ENCODE peak calls at places on chromosomes 4 and X, in ten cellular contexts. W is AG04449; S is Jurkat, Clone E6-1; T is left cardiac atrium; G is right cardiac atrium; H is hepatocyte; X is stimulated activated naive CD8-positive, alpha-beta T cell treated with anti-CD3 and anti-CD28 coated beads, Interleukin-15, amount 100 ng/mL, for 72 hours; N is effector memory CD8-positive, alpha-beta T cell; I is NCI-H1092 treated with DMSO at 0.1 percent for 48 hours; A is NCI-H82. D is an unnamed sample.

GRCh38 chr4:1371151-1371830 is 24.3 kb downstream of the UVSSA start:
- DNase-seq in W (no peak), S (no peak), T (no peak), G (no peak), H (no peak), X (no peak), N (no peak), I (no peak), A (no peak), D (no peak)

GRCh38 chr4:153541426-153542096 is 75.4 kb downstream of the TMEM131L start:
- DNase-seq in W (peak; percentile 82), S (no peak), T (no peak), G (no peak), H (no peak), X (peak; percentile 33), N (no peak), I (no peak), A (no peak), D (no peak)

GRCh38 chr4:15569746-15570145 is 85.4 kb downstream of the FBXL5 start:
- DNase-seq in W (no peak), S (no peak), T (no peak), G (no peak), H (no peak), X (no peak), N (no peak), I (no peak), A (no peak), D (no peak)

GRCh38 chr4:157096439-157096838 is 20.5 kb downstream of the GLRB start:
- DNase-seq in W (no peak), S (no peak), T (no peak), G (no peak), H (no peak), X (no peak), N (no peak), I (no peak), A (no peak), D (no peak)

GRCh38 chr4:84681488-84682274 is 98.8 kb downstream of the CDS1 start:
- DNase-seq in W (peak; percentile 67), S (no peak), T (no peak), G (no peak), H (peak; percentile 32), X (no peak), N (no peak), I (no peak), A (no peak), D (no peak)

GRCh38 chr4:111043286-111043685 is 420.4 kb upstream of the PITX2 start:
- DNase-seq in W (no peak), S (no peak), T (no peak), G (no peak), H (no peak), X (no peak), N (no peak), I (no peak), A (no peak), D (no peak)

GRCh38 chrX:155662297-155662696 is 49.5 kb upstream of the TMLHE start:
- DNase-seq in W (no peak), S (no peak), T (no peak), G (no peak), H (no peak), X (no peak), N (no peak), I (peak; percentile 3), A (peak; percentile 3), D (no peak)

GRCh38 chr4:132614682-132615081 is 534.4 kb upstream of the PCDH10 start:
- DNase-seq in W (no peak), S (no peak), T (no peak), G (no peak), H (no peak), X (no peak), N (no peak), I (peak; percentile 8), A (no peak), D (no peak)

GRCh38 chr4:108825737-108826136 is 62.9 kb upstream of the ETNPPL start:
- DNase-seq in W (no peak), S (no peak), T (no peak), G (no peak), H (no peak), X (no peak), N (no peak), I (no peak), A (no peak), D (no peak)

GRCh38 chrX:41922125-41922521 is 1.2 kb downstream of the CASK start:
- DNase-seq in W (no peak), S (no peak), T (no peak), G (no peak), H (no peak), X (peak; percentile 50), N (no peak), I (peak; percentile 29), A (peak; percentile 51), D (no peak)

GRCh38 chr4:154124539-154125255 is 335.8 kb upstream of the SFRP2 start:
- DNase-seq in W (peak; percentile 55), S (no peak), T (no peak), G (no peak), H (no peak), X (no peak), N (no peak), I (no peak), A (no peak), D (no peak)

GRCh38 chr4:154503598-154503997 is 12.0 kb upstream of the DCHS2 start:
- DNase-seq in W (no peak), S (peak; percentile 7), T (no peak), G (no peak), H (peak; percentile 16), X (no peak), N (no peak), I (no peak), A (peak; percentile 55), D (no peak)

GRCh38 chr4:145609494-145610427 is 9.4 kb upstream of the MMAA start:
- DNase-seq in W (no peak), S (peak; percentile 55), T (peak; percentile 30), G (peak; percentile 25), H (peak; percentile 71), X (peak; percentile 49), N (peak; percentile 54), I (peak; percentile 72), A (peak; percentile 76), D (no peak)

GRCh38 chrX:102934624-102935023 is 2.4 kb upstream of the RAB40AL start:
- DNase-seq in W (no peak), S (peak; percentile 10), T (no peak), G (no peak), H (peak; percentile 12), X (peak; percentile 5), N (peak; percentile 1), I (peak; percentile 12), A (peak; percentile 36), D (no peak)

GRCh38 chr4:66568431-66568830 is 898.1 kb upstream of the EPHA5 start:
- DNase-seq in W (no peak), S (no peak), T (no peak), G (no peak), H (no peak), X (no peak), N (no peak), I (no peak), A (no peak), D (no peak)

GRCh38 chr4:38728651-38729141 is 54.1 kb downstream of the TLR10 start:
- DNase-seq in W (no peak), S (no peak), T (no peak), G (no peak), H (peak; percentile 13), X (no peak), N (no peak), I (peak; percentile 21), A (no peak), D (no peak)

GRCh38 chr4:186810613-186811150 is 87.0 kb upstream of the FAT1 start:
- DNase-seq in W (no peak), S (no peak), T (no peak), G (no peak), H (no peak), X (no peak), N (no peak), I (no peak), A (no peak), D (no peak)

GRCh38 chr4:113101669-113102068 is 52.2 kb downstream of the ANK2 start:
- DNase-seq in W (peak; percentile 2), S (no peak), T (no peak), G (no peak), H (no peak), X (no peak), N (no peak), I (no peak), A (no peak), D (no peak)

GRCh38 chr4:14871676-14872430 is 130.4 kb upstream of the CPEB2 start:
- DNase-seq in W (no peak), S (peak; percentile 18), T (no peak), G (no peak), H (no peak), X (no peak), N (peak; percentile 7), I (no peak), A (peak; percentile 46), D (no peak)